ENCODE peak calls at places on chromosomes 5 and 9, in five cellular contexts. U, B, S, M and C are unnamed samples. For H3K27me3, the result is how much of the 10 kb centered on the place peaks cover.

GRCh38 chr5:159911349-159911748 is 4.9 kb upstream of the ADRA1B start:
- DNase-seq in U (no peak), B (no peak), S (no peak), M (no peak), C (no peak)

GRCh38 chr9:121299467-121300282 is 31.7 kb downstream of the GSN start:
- DNase-seq in U (peak), B (peak), S (peak), M (no peak), C (peak)

GRCh38 chr9:118643118-118643517 is 726.1 kb downstream of the BRINP1 start:
- DNase-seq in U (peak), B (no peak), S (no peak), M (no peak), C (peak)

GRCh38 chr5:111747336-111747735 is 9.7 kb downstream of the NREP start:
- DNase-seq in U (no peak), B (no peak), S (no peak), M (no peak), C (no peak)

GRCh38 chr9:124983698-124984097 is 42.8 kb upstream of the GOLGA1 start:
- DNase-seq in U (no peak), B (no peak), S (no peak), M (no peak), C (no peak)

GRCh38 chr5:132480546-132481242 is 9.9 kb downstream of the IRF1 start:
- DNase-seq in U (no peak), B (no peak), S (no peak), M (no peak), C (no peak)

GRCh38 chr9:92294297-92294676 is 790 bp upstream of the IARS1 start:
- DNase-seq in U (peak), B (no peak), S (peak), M (no peak), C (no peak)

GRCh38 chr9:35277649-35278359 is 116.0 kb downstream of the UNC13B start:
- DNase-seq in U (no peak), B (no peak), S (no peak), M (no peak), C (no peak)

GRCh38 chr9:70285246-70285645 is 26.5 kb downstream of the SMC5 start:
- DNase-seq in U (no peak), B (no peak), S (peak), M (no peak), C (no peak)

GRCh38 chr5:178149199-178149932 is 4.3 kb downstream of the NHP2 start:
- DNase-seq in U (no peak), B (no peak), S (no peak), M (no peak), C (no peak)

GRCh38 chr5:137734962-137735530 is 843 bp downstream of the KLHL3 start:
- DNase-seq in U (peak), B (no peak), S (peak), M (no peak), C (peak)

GRCh38 chr9:93683331-93684134 is 107.1 kb downstream of the PHF2 start:
- DNase-seq in U (no peak), B (no peak), S (peak), M (no peak), C (no peak)

GRCh38 chr9:86516564-86516963 is 162.4 kb upstream of the TUT7 start:
- DNase-seq in U (no peak), B (no peak), S (no peak), M (no peak), C (peak)

GRCh38 chr9:34961574-34962480 is 3.7 kb downstream of the PHF24 start:
- DNase-seq in U (no peak), B (no peak), S (no peak), M (no peak), C (no peak)

DNA sequence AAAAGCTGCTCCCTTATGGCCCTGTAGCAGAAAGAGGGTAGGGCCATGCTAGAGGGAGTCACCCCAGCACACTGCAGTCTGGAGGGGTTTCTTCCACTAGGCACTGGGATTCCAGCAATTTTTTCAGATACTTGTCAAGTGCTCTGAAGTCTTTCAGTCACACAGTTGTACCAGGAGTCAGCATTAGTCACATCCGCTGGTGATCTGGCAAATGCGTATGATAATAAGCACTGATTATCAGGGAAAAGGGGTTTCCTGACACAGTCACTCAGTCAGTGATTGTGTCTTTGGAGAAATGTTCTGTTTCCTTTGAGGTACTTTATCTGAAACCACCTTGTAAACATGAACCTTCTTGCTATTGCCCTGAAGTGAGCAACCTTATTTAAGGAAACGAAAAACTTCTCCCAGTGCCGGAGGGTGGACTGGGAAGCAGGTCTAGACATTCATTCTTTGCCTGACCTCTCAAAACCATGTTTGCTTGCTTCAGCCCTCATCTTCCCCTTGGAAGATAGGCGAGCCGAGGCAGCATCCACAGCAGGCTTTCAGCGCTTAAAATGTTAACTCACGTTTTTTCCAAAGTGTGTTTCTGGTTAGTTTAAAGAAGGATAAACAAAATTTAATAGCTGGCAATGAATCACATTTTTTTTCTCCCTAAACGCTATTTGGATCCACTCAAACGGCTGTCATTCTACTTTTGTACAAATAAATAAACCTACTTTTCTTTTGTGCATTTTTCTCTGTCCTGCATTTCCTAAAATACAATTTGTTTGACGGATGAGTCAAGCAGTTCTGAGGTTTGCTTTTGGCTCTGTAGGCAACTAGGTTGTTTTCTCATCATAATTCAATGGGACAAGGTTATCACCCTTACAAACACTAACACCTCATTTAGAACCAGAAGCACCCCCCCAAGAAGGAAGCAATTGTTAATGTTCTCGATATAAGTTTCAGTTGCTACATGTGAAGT is 77.7 kb downstream of the FOXD1 start:
- DNase-seq in U (no peak), B (no peak), S (no peak), M (peak), C (no peak)
- H3K4me3 ChIP-seq in U (no peak), B (no peak), S (peak), M (peak), C (no peak)

DNA sequence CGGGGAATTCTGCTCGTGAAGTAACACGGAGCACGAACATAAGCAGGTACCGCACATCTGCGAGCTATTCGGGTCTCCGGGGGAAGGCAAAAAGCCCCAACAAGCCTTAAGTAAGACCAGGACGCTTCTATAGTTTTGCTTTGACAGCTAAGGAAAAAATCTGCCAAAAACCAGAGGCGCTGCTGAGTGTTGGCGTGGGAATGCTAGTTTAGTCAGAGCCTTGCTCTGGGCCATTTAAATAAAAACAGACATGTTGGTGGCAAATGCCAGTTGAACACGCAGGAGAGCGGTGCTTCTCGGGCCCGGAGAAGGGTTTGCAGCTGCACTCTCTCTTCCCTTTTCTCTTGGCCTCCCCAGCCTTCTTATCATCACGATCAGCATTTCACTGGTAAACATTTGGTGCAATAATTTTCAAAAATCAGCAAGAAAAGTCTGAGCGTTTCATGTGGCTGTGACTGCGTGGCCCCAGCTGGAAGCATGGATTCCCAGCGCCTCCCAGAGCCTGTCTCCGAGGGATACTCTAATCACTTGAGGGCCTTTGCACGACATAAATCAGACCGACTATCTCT is 6.4 kb upstream of the NOTCH1 start:
- DNase-seq in U (no peak), B (no peak), S (no peak), M (no peak), C (no peak)
- H3K27me3 ChIP-seq in U (under half), B (under half), S (under half), M (under half), C (under half)

DNA sequence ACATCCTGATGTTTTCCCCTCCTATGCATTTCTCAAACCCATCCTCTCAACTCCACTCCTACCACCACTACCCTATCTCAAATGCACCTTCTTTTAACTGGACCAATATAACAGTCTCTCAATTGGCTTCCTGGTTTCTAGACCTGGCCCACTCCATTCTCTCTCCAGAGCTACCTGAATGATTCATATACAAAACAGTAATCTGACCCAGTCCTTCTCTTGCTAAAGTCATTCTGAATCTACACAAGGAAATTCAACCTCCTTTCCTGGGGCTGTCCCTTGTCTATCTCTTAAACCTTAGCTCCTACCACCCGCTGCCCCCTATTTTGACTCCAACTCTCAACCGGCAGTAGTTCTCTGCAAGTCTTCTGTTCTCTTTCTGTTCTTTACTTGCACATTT is 97.2 kb downstream of the PCSK1 start:
- DNase-seq in U (no peak), B (no peak), S (no peak), M (no peak), C (no peak)
- H3K27ac ChIP-seq in U (no peak), B (peak), S (peak), M (no peak), C (peak)

DNA sequence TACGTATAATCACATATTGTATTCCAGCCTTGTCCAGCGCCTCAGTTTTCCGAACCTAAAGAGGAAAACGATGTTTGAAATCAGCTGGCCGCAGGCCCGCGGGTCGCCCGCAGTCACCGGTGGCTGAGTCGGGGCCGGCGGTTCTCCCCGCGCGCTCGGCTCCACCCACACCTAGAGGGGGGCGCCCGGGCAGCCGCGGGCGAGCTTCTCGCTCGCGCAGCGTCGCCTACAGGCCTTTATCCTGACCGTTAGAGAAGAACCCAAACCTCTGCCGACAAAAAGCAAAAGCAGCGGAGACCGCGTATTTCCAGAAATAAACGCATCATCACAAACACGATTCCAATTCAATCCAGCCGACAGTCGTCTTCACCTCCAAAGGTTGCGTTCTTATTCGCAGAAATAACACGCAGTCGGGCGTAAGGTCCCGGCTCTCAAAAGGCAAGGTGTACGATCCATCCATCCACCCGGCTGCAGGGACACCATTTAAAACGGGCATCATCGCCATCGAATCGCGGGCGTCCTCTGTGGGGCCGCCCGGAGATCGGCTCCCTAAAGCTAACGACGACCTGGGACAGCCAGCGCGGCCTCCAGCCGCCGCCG is 680 bp upstream of the NIPBL start:
- DNase-seq in U (peak), B (peak), S (peak), M (peak), C (peak)
- H3K4me3 ChIP-seq in U (peak), B (peak), S (peak), M (peak), C (peak)

GRCh38 chr5:180688326-180689070 is 39.1 kb upstream of the FLT4 start:
- DNase-seq in U (no peak), B (no peak), S (no peak), M (no peak), C (no peak)

GRCh38 chr5:180692426-180692825 is 43.0 kb upstream of the FLT4 start:
- DNase-seq in U (no peak), B (no peak), S (no peak), M (no peak), C (no peak)

GRCh38 chr5:180689071-180689694 is 39.8 kb upstream of the FLT4 start:
- DNase-seq in U (no peak), B (no peak), S (no peak), M (no peak), C (no peak)

GRCh38 chr5:180690562-180690961 is 41.2 kb upstream of the FLT4 start:
- DNase-seq in U (peak), B (no peak), S (no peak), M (no peak), C (no peak)

GRCh38 chr5:180691046-180691445 is 41.6 kb upstream of the FLT4 start:
- DNase-seq in U (no peak), B (no peak), S (no peak), M (no peak), C (no peak)
- H3K27me3 ChIP-seq in U (under half), B (under half), S (under half), M (under half), C (under half)

DNA sequence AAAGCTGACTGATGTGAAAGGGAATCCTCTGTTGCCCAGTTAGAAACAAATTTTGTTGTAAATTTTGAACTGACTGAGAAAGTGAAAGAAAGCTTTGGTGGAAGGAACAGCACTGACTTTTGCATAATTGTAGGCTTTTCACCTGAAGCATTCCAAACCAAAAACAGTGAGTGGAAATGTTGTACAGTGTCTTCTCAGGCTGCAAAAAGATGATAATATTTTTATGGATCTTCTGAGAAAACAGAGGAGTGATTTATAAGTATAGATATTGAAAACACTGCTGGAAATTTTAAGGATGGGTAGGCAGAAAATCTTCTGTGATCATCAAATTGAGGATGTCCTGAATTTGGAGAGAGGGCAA is 40.0 kb downstream of the LURAP1L start:
- DNase-seq in U (no peak), B (no peak), S (no peak), M (no peak), C (no peak)
- H3K27ac ChIP-seq in U (no peak), B (peak), S (peak), M (peak), C (peak)

DNA sequence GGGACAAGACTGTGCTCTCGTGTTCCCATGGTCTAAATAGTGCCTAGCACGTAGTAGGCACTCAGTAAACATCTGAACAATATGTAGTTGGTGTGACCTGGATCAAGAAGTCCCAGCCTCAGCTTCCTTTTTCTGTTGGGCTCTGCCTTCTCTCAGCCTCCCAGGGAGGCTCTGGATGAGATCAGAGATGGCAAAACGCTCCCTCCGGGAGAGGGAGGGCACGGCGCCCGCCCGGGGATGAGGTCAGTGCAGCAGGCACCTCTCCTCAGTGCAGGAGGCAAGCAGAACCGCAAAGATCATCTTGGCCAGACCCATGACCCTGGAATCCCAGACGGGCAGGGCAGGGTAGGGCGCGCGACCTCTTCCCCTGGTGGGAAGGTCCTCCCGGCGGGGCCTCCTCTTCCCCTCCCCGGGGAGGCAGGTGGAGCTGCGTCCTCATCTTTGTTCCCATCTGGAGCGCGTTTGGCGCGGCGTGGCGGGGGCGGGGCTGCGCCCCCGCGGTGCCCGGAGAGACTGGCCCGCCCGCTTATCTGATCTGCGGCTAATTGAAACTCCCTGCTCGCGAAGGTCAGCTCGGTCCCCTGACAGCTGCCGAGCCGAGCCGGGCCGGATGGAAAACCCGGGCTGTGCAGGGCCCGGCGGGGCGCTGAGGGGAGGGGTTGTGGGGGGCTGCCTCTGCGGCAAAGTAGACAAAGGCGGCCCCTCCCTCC is 60.9 kb downstream of the CXXC5 start:
- DNase-seq in U (peak), B (peak), S (peak), M (no peak), C (no peak)
- H3K4me3 ChIP-seq in U (peak), B (peak), S (peak), M (peak), C (peak)